ENCODE peak calls at places on chromosomes 12 and 14, in eight cellular contexts. V, E, R, Z, Y, Q, W and N are unnamed samples.

GRCh38 chr14:105324080-105324778 is 9.7 kb downstream of the PACS2 start:
- DNase-seq in V (no peak), E (no peak), R (no peak), Z (peak; percentile 28), Y (peak; percentile 34), Q (no peak), W (no peak), N (no peak)

GRCh38 chr12:85016423-85016822 is 19.7 kb downstream of the TSPAN19 start:
- DNase-seq in V (no peak), E (no peak), R (peak; percentile 67), Z (no peak), Y (no peak), Q (no peak), W (peak; percentile 24), N (no peak)

GRCh38 chr12:124517260-124518050 is 50.0 kb downstream of the NCOR2 start:
- DNase-seq in V (peak; percentile 70), E (peak; percentile 92), R (peak; percentile 79), Z (peak; percentile 92), Y (no peak), Q (no peak), W (no peak), N (peak; percentile 94)

GRCh38 chr12:108047130-108047550 is 81.9 kb upstream of the WSCD2 start:
- DNase-seq in V (no peak), E (no peak), R (no peak), Z (no peak), Y (no peak), Q (no peak), W (no peak), N (no peak)

GRCh38 chr14:89773644-89774316 is 180.8 kb downstream of the EFCAB11 start:
- DNase-seq in V (peak; percentile 53), E (peak; percentile 80), R (peak; percentile 12), Z (no peak), Y (peak; percentile 75), Q (peak; percentile 88), W (no peak), N (no peak)

GRCh38 chr14:38089123-38089522 is 118.6 kb upstream of the SSTR1 start:
- DNase-seq in V (no peak), E (no peak), R (no peak), Z (no peak), Y (no peak), Q (no peak), W (no peak), N (no peak)

GRCh38 chr14:94364037-94364436 is 24.4 kb downstream of the SERPINA1 start:
- DNase-seq in V (no peak), E (no peak), R (no peak), Z (no peak), Y (no peak), Q (no peak), W (no peak), N (peak; percentile 24)

GRCh38 chr12:46964496-46965098 is 114.8 kb upstream of the PCED1B start:
- DNase-seq in V (no peak), E (no peak), R (peak; percentile 36), Z (no peak), Y (peak; percentile 87), Q (no peak), W (no peak), N (no peak)

GRCh38 chr12:5051913-5052312 is 8.2 kb downstream of the KCNA5 start:
- DNase-seq in V (no peak), E (no peak), R (no peak), Z (no peak), Y (no peak), Q (no peak), W (no peak), N (no peak)

GRCh38 chr14:57692671-57693070 is 173.2 kb downstream of the SLC35F4 start:
- DNase-seq in V (no peak), E (no peak), R (peak; percentile 68), Z (peak; percentile 10), Y (peak; percentile 39), Q (peak; percentile 2), W (no peak), N (no peak)

GRCh38 chr14:75972729-75973480 is 8.9 kb downstream of the TGFB3 start:
- DNase-seq in V (no peak), E (no peak), R (no peak), Z (peak; percentile 71), Y (peak; percentile 24), Q (no peak), W (no peak), N (no peak)

GRCh38 chr12:78040111-78040510 is 209.4 kb downstream of the NAV3 start:
- DNase-seq in V (no peak), E (no peak), R (no peak), Z (no peak), Y (no peak), Q (no peak), W (no peak), N (no peak)

GRCh38 chr14:73825551-73826188 is 26.0 kb upstream of the PTGR2 start:
- DNase-seq in V (peak; percentile 94), E (peak; percentile 97), R (peak; percentile 71), Z (peak; percentile 90), Y (peak; percentile 90), Q (peak; percentile 67), W (peak; percentile 38), N (peak; percentile 96)

GRCh38 chr12:24603371-24603770 is 345.5 kb downstream of the BCAT1 start:
- DNase-seq in V (no peak), E (no peak), R (no peak), Z (no peak), Y (peak; percentile 43), Q (no peak), W (no peak), N (no peak)

GRCh38 chr12:68317047-68317667 is 15.0 kb downstream of the MDM1 start:
- DNase-seq in V (peak; percentile 17), E (no peak), R (peak; percentile 49), Z (peak; percentile 40), Y (peak; percentile 61), Q (peak; percentile 41), W (no peak), N (no peak)

GRCh38 chr12:1130164-1130563 is 139.1 kb downstream of the ERC1 start:
- DNase-seq in V (peak; percentile 80), E (peak; percentile 81), R (peak; percentile 72), Z (no peak), Y (no peak), Q (no peak), W (no peak), N (no peak)

GRCh38 chr12:52244615-52244994 is 11.6 kb downstream of the KRT7 start:
- DNase-seq in V (no peak), E (no peak), R (no peak), Z (peak; percentile 89), Y (no peak), Q (no peak), W (no peak), N (peak; percentile 71)

GRCh38 chr12:52245962-52246577 is 13.0 kb downstream of the KRT7 start:
- DNase-seq in V (no peak), E (no peak), R (no peak), Z (no peak), Y (no peak), Q (no peak), W (no peak), N (peak; percentile 34)

GRCh38 chr12:52243774-52244614 is 11.0 kb downstream of the KRT7 start:
- DNase-seq in V (peak; percentile 58), E (peak; percentile 85), R (peak; percentile 84), Z (peak; percentile 60), Y (no peak), Q (peak; percentile 57), W (peak; percentile 79), N (peak; percentile 92)

GRCh38 chr12:52246720-52247621 is 13.9 kb downstream of the KRT7 start:
- DNase-seq in V (no peak), E (peak; percentile 41), R (no peak), Z (no peak), Y (peak; percentile 16), Q (no peak), W (no peak), N (peak; percentile 57)

GRCh38 chr12:52245259-52245961 is 12.4 kb downstream of the KRT7 start:
- DNase-seq in V (no peak), E (no peak), R (no peak), Z (no peak), Y (peak; percentile 13), Q (no peak), W (no peak), N (peak; percentile 64)
- TF ChIP-seq POLR2AphosphoS5 in V (no peak), E (no peak), R (no peak), Z (no peak), Y (no peak), Q (no peak), W (no peak), N (peak; percentile 57)

GRCh38 chr14:102508774-102509743 is 517 bp downstream of the ANKRD9 start:
- DNase-seq in V (peak; percentile 80), E (peak; percentile 69), R (peak; percentile 35), Z (peak; percentile 85), Y (peak; percentile 42), Q (no peak), W (no peak), N (peak; percentile 91)
- H3K27ac ChIP-seq in V (peak overlapping the region; percentile 95), E (peak overlapping the region; percentile 92), R (peak overlapping the region; percentile 63), Z (peak overlapping the region; percentile 16), Y (no peak overlapping the region), Q (no peak overlapping the region), W (peak overlapping the region; percentile 73), N (peak overlapping the region; percentile 88)

DNA sequence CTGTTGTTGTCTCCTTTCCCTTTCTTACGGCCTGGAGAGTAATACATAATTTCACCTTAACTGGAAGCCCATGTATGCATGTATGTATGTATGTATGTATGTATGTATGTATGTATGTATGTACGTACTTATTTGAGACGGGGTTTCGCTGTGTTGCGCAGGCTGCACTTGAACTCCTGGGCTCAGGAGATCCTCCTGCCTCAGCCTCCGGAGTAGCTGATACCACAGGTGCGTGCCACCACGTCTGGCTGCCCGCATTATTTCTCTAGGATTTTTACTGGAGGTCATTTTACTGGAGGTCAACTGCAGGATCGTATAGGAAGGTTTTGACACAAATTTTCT is 644 bp upstream of the OS9 start:
- DNase-seq in V (no peak), E (no peak), R (no peak), Z (no peak), Y (peak; percentile 6), Q (no peak), W (no peak), N (no peak)
- TF ChIP-seq CTCF in V (no peak), E (no peak), R (no peak), Z (no peak), Y (no peak), Q (no peak), W (no peak), N (no peak)

GRCh38 chr12:9699269-9699897 is 29.9 kb downstream of the CLEC2D start:
- DNase-seq in V (no peak), E (no peak), R (no peak), Z (no peak), Y (no peak), Q (no peak), W (no peak), N (no peak)
- TF ChIP-seq POLR2AphosphoS5 in V (no peak), E (no peak), R (no peak), Z (no peak), Y (no peak), Q (no peak), W (no peak), N (no peak)

GRCh38 chr14:70416322-70416716 is 571 bp downstream of the SYNJ2BP start:
- DNase-seq in V (no peak), E (no peak), R (no peak), Z (peak; percentile 38), Y (peak; percentile 30), Q (no peak), W (no peak), N (no peak)
- H3K27ac ChIP-seq in V (peak overlapping the region; percentile 89), E (peak overlapping the region; percentile 87), R (peak overlapping the region; percentile 45), Z (peak overlapping the region; percentile 77), Y (peak overlapping the region; percentile 40), Q (no peak overlapping the region), W (peak overlapping the region; percentile 89), N (peak overlapping the region; percentile 59)